ENCODE peak calls at places on chromosome 7, in five cellular contexts. F is fibroblast of lung, A is left lung, H is progenitor cell of endocrine pancreas, K is endothelial cell of umbilical vein. G is an unnamed sample.
A peak's percentile ranks its signal among the peaks of the same experiment; 100 is the strongest.

GRCh38 chr7:1236132-1236655 is 3.5 kb downstream of the UNCX start:
- DNase-seq in F (no peak), A (no peak), H (no peak), K (no peak), G (no peak)

GRCh38 chr7:130935564-130936157 is 201.7 kb upstream of the KLF14 start:
- DNase-seq in F (no peak), K (no peak), A (no peak), H (no peak), G (no peak)

GRCh38 chr7:157278791-157279678 is 57.8 kb upstream of the DNAJB6 start:
- DNase-seq in H (no peak), F (peak; percentile 25), A (peak; percentile 71), K (no peak), G (no peak)

GRCh38 chr7:158789842-158790241 is 39.5 kb downstream of the ESYT2 start:
- DNase-seq in A (no peak), K (no peak), F (no peak), H (no peak), G (no peak)

GRCh38 chr7:33700001-33700899 is 205.1 kb upstream of the BMPER start:
- DNase-seq in F (no peak), K (no peak), A (no peak), H (no peak), G (no peak)

GRCh38 chr7:156456032-156456431 is 184.5 kb upstream of the RNF32 start:
- DNase-seq in F (no peak), H (no peak), K (no peak), A (no peak), G (no peak)

GRCh38 chr7:98294798-98295382 is 13.4 kb downstream of the BRI3 start:
- DNase-seq in A (no peak), K (peak; percentile 32), H (peak; percentile 60), F (peak; percentile 31), G (no peak)

GRCh38 chr7:121510302-121510701 is 114.2 kb upstream of the FAM3C start:
- DNase-seq in A (no peak), F (no peak), K (no peak), H (no peak), G (no peak)

GRCh38 chr7:143405158-143405557 is 3.5 kb downstream of the EPHA1 start:
- DNase-seq in H (no peak), F (no peak), A (no peak), K (no peak), G (no peak)

GRCh38 chr7:117269417-117269816 is 53.4 kb downstream of the WNT2 start:
- DNase-seq in F (peak; percentile 98), A (no peak), H (no peak), K (peak; percentile 76), G (no peak)

GRCh38 chr7:129644634-129645230 is 33.2 kb downstream of the NRF1 start:
- DNase-seq in A (no peak), F (peak; percentile 50), K (peak; percentile 66), H (no peak), G (no peak)

GRCh38 chr7:130180571-130180971 is 24.6 kb downstream of the TMEM209 start:
- DNase-seq in H (no peak), F (peak; percentile 92), A (no peak), K (no peak), G (no peak)

GRCh38 chr7:379456-380225 is 89.7 kb downstream of the FOXL3 start:
- DNase-seq in A (no peak), H (no peak), F (no peak), K (no peak), G (peak; percentile 17)

GRCh38 chr7:44290250-44290616 is 35.2 kb downstream of the CAMK2B start:
- DNase-seq in F (no peak), A (peak; percentile 41), H (peak; percentile 7), K (no peak), G (no peak)

GRCh38 chr7:144786522-144786921 is 49.3 kb downstream of the TPK1 start:
- DNase-seq in K (no peak), A (no peak), F (no peak), H (no peak), G (no peak)

GRCh38 chr7:100908512-100908911 is 12.8 kb upstream of the ACHE start:
- DNase-seq in H (no peak), K (no peak), F (no peak), A (no peak), G (no peak)

GRCh38 chr7:257647-257992 is 32.4 kb upstream of the FOXL3 start:
- DNase-seq in F (no peak), H (no peak), A (no peak), K (no peak), G (no peak)

GRCh38 chr7:12207046-12207445 is 4.0 kb upstream of the TMEM106B start:
- DNase-seq in K (no peak), H (no peak), A (peak; percentile 34), F (peak; percentile 15), G (no peak)

GRCh38 chr7:35729061-35729783 is 34.3 kb upstream of the HERPUD2 start:
- DNase-seq in F (no peak), A (no peak), H (no peak), K (no peak), G (peak; percentile 66)

GRCh38 chr7:91503934-91504575 is 239.8 kb downstream of the FZD1 start:
- DNase-seq in A (no peak), H (no peak), F (peak; percentile 46), K (peak; percentile 45), G (no peak)

GRCh38 chr7:102119213-102119651 is 167.4 kb upstream of the SH2B2 start:
- DNase-seq in F (peak; percentile 37), A (no peak), K (no peak), H (no peak), G (no peak)

GRCh38 chr7:2031496-2031895 is 201.2 kb downstream of the MAD1L1 start:
- DNase-seq in H (no peak), K (no peak), A (peak; percentile 16), F (no peak), G (no peak)

GRCh38 chr7:157612664-157613561 is 276.1 kb downstream of the DNAJB6 start:
- DNase-seq in A (no peak), K (no peak), F (no peak), H (no peak), G (peak; percentile 51)

GRCh38 chr7:69177941-69178494 is 420.3 kb upstream of the AUTS2 start:
- DNase-seq in H (no peak), F (peak; percentile 78), A (no peak), K (no peak), G (no peak)

GRCh38 chr7:127844707-127845331 is 186.4 kb downstream of the LRRC4 start:
- DNase-seq in H (no peak), A (no peak), F (peak; percentile 69), K (peak; percentile 79), G (no peak)

GRCh38 chr7:43328785-43329380 is 216.4 kb downstream of the HECW1 start:
- DNase-seq in H (no peak), K (no peak), A (no peak), F (no peak), G (no peak)

GRCh38 chr7:79180533-79180932 is 272.9 kb downstream of the MAGI2 start:
- DNase-seq in F (no peak), A (no peak), K (no peak), H (no peak), G (no peak)

GRCh38 chr7:37255327-37255944 is 193.2 kb downstream of the ELMO1 start:
- DNase-seq in F (no peak), K (no peak), A (no peak), H (no peak), G (no peak)

GRCh38 chr7:157816086-157816485 is 479.3 kb downstream of the DNAJB6 start:
- DNase-seq in F (no peak), H (no peak), K (no peak), A (no peak), G (no peak)

GRCh38 chr7:124550036-124550435 is 215.6 kb downstream of the GPR37 start:
- DNase-seq in F (no peak), H (no peak), A (no peak), K (no peak), G (no peak)

GRCh38 chr7:92988941-92989540 is 128.7 kb downstream of the SAMD9 start:
- DNase-seq in F (peak; percentile 21), H (no peak), A (no peak), K (no peak), G (no peak)

GRCh38 chr7:45662540-45663166 is 88.5 kb downstream of the ADCY1 start:
- DNase-seq in F (no peak), H (no peak), A (no peak), K (no peak), G (no peak)

GRCh38 chr7:159027091-159027802 is 117.4 kb downstream of the VIPR2 start:
- DNase-seq in F (no peak), K (no peak), A (no peak), H (no peak), G (no peak)

GRCh38 chr7:34069676-34070075 is 164.3 kb downstream of the BMPER start:
- DNase-seq in K (peak; percentile 62), H (no peak), A (no peak), F (peak; percentile 60), G (no peak)

GRCh38 chr7:142876236-142876960 is 9.1 kb downstream of the TRPV6 start:
- DNase-seq in A (peak; percentile 17), F (no peak), K (no peak), H (no peak), G (no peak)

GRCh38 chr7:29955799-29956476 is 33.7 kb downstream of the SCRN1 start:
- DNase-seq in H (no peak), A (peak; percentile 40), F (no peak), K (no peak), G (no peak)
- TF ChIP-seq CTCF in H (no peak), A (no peak), F (no peak), K (no peak), G (no peak)

DNA sequence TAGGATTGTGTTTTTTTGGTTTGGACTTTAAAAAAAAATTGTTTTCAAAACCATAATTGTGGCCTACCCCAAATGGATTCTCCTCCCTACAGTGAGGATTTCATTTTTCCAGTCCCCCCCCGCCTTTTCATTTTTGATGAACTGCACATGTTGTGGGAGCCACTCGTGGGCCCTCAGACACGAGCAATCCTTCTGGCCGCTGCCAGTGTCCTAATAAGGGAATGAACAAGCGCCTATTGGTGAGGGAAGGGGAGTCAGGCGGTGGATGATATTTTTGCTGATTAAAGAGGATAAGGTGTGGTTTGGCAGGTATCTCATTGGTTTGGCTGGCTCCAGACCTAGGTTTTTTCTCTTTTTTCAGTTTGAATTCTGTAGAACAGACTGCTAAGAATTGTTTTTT is 78.7 kb upstream of the AGBL3 start:
- DNase-seq in F (peak; percentile 85), K (no peak), H (no peak), A (no peak), G (no peak)
- TF ChIP-seq CTCF in F (no peak), K (no peak), H (no peak), A (no peak), G (no peak)

GRCh38 chr7:105756402-105756801 is 120.0 kb downstream of the ATXN7L1 start:
- DNase-seq in K (no peak), A (no peak), F (peak; percentile 12), H (no peak), G (no peak)

GRCh38 chr7:105765846-105766245 is 110.6 kb downstream of the ATXN7L1 start:
- DNase-seq in F (peak; percentile 49), A (no peak), K (no peak), H (no peak), G (no peak)

GRCh38 chr7:105764506-105764905 is 111.9 kb downstream of the ATXN7L1 start:
- DNase-seq in A (no peak), H (no peak), K (no peak), F (peak; percentile 33), G (no peak)

GRCh38 chr7:105759670-105760548 is 116.5 kb downstream of the ATXN7L1 start:
- DNase-seq in F (peak; percentile 50), K (peak; percentile 64), H (no peak), A (no peak), G (no peak)

GRCh38 chr7:105760549-105761447 is 115.6 kb downstream of the ATXN7L1 start:
- DNase-seq in H (no peak), K (no peak), F (no peak), A (no peak), G (peak; percentile 21)
- TF ChIP-seq CTCF in H (no peak), K (no peak), F (no peak), A (peak; percentile 0), G (peak; percentile 41)

GRCh38 chr7:5549096-5549896 is 125.7 kb upstream of the TNRC18 start:
- DNase-seq in A (peak; percentile 62), F (peak; percentile 77), K (peak; percentile 38), H (no peak), G (no peak)
- TF ChIP-seq CTCF in A (no peak), F (no peak), K (no peak), H (no peak), G (no peak)